ENCODE peak calls at places on chromosomes 4 and X, in six cellular contexts. Y is nephron progenitor cell, T is epithelial cell of proximal tubule, P is left lung, U is body of pancreas, G is ovary. C is an unnamed sample.

GRCh38 chr4:84496356-84497219 is 2.5 kb downstream of the NKX6-1 start:
- DNase-seq in Y (peak), T (no peak), P (peak), U (peak), G (no peak), C (no peak)

GRCh38 chr4:173538903-173539445 is 8.9 kb upstream of the HAND2 start:
- DNase-seq in Y (peak), T (no peak), P (no peak), U (no peak), G (no peak), C (no peak)

GRCh38 chr4:61828960-61829359 is 628.8 kb downstream of the ADGRL3 start:
- DNase-seq in Y (no peak), T (no peak), P (no peak), U (no peak), G (no peak), C (no peak)

GRCh38 chr4:184911310-184911709 is 85.5 kb upstream of the ACSL1 start:
- DNase-seq in Y (no peak), T (no peak), P (no peak), U (peak), G (no peak), C (no peak)

GRCh38 chrX:108034725-108035124 is 10.1 kb upstream of the VSIG1 start:
- DNase-seq in Y (no peak), T (no peak), P (no peak), U (no peak), G (no peak), C (no peak)

GRCh38 chr4:118682928-118683327 is 2.3 kb upstream of the METTL14 start:
- DNase-seq in Y (no peak), T (no peak), P (no peak), U (no peak), G (no peak), C (no peak)

GRCh38 chrX:88202149-88202548 is 544.9 kb upstream of the CPXCR1 start:
- DNase-seq in Y (no peak), T (no peak), P (no peak), U (no peak), G (no peak), C (no peak)

GRCh38 chr4:17336524-17336941 is 175.4 kb downstream of the QDPR start:
- DNase-seq in Y (no peak), T (peak), P (no peak), U (no peak), G (peak), C (no peak)

GRCh38 chrX:112760697-112761096 is 79.9 kb downstream of the AMOT start:
- DNase-seq in Y (no peak), T (no peak), P (no peak), U (no peak), G (no peak), C (no peak)

GRCh38 chr4:79613269-79613995 is 205.4 kb upstream of the GK2 start:
- DNase-seq in Y (no peak), T (no peak), P (no peak), U (no peak), G (no peak), C (no peak)

GRCh38 chrX:83916525-83916924 is 55.6 kb downstream of the CYLC1 start:
- DNase-seq in Y (peak), T (no peak), P (no peak), U (no peak), G (no peak), C (peak)

GRCh38 chr4:65508169-65508568 is 162.1 kb downstream of the EPHA5 start:
- DNase-seq in Y (no peak), T (peak), P (no peak), U (no peak), G (no peak), C (no peak)

GRCh38 chr4:22237155-22237751 is 278.6 kb downstream of the ADGRA3 start:
- DNase-seq in Y (peak), T (no peak), P (peak), U (peak), G (no peak), C (peak)
- TF ChIP-seq CTCF in Y (peak), T (peak), P (no peak), U (peak), G (no peak), C (peak)

GRCh38 chr4:123554263-123554662 is 157.7 kb downstream of the SPRY1 start:
- DNase-seq in Y (no peak), T (no peak), P (no peak), U (no peak), G (no peak), C (no peak)
- TF ChIP-seq CTCF in Y (no peak), T (no peak), P (no peak), U (no peak), G (no peak), C (no peak)

DNA sequence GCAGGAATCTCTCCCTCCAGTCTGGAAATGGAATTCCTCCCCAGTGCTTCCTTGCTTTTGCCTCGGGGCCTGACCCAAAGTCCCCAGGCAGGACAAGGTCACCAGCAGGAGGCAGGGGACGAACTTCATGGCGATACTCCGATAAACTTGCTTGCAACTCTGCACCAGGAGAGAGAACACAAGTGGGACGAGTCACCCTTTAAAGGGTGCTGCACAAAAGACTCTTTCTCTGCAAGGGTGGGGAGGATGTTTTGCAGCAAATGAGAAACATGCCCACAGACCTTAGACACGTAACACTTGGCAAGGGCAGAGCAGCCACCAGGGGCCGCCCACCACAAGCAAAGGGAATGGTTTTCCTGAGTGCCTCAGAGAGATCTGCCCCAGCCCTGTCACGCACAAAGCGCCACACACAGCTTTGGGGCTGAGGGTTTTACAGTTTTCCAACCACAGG is at the start of gene FGFBP2:
- DNase-seq in Y (peak), T (no peak), P (no peak), U (peak), G (no peak), C (peak)
- TF ChIP-seq CTCF in Y (peak), T (peak), P (peak), U (no peak), G (no peak), C (peak)

GRCh38 chrX:31060013-31060412 is 11.8 kb downstream of the FTHL17 start:
- DNase-seq in Y (no peak), T (no peak), P (no peak), U (no peak), G (no peak), C (no peak)
- TF ChIP-seq CTCF in Y (no peak), T (no peak), P (no peak), U (no peak), G (no peak), C (no peak)

GRCh38 chr4:158065176-158065575 is 107.6 kb downstream of the GASK1B start:
- DNase-seq in Y (no peak), T (no peak), P (no peak), U (no peak), G (no peak), C (no peak)
- TF ChIP-seq CTCF in Y (no peak), T (peak), P (no peak), U (no peak), G (no peak), C (no peak)

GRCh38 chr4:26028793-26029511 is 114.9 kb downstream of the SMIM20 start:
- DNase-seq in Y (peak), T (no peak), P (peak), U (peak), G (peak), C (peak)
- TF ChIP-seq CTCF in Y (peak), T (peak), P (peak), U (peak), G (peak), C (peak)

DNA sequence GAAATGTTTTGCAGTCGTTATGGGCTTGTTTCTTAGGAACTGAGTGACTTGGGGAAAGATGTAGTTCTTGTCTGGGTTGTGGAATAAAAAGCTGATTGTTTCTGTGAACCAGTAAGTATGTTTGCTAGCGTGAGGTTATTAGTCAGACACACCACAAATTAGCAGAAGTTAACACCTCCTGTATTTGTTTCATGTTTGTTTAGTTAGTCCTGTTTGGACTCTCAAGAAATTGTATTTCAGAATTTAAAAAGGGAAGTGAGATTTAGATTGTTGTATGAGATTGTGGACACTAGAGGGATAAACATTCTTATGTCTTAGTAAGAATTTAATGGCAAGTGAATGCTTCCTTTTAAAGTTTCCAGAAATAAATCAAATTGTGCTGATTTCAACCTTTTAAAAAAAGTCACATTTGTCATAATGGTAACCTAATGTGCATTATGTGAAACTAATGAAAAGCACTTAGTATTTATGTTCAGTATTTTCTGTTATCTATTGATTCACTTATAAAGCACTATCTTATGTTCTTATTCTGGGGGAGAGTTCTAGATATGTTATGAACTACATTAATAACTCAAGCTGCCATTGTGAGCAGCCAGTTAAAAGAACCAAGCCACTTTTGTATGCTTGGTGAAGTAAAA is 25.6 kb downstream of the ATP10D start:
- DNase-seq in Y (no peak), T (peak), P (no peak), U (no peak), G (no peak), C (no peak)
- TF ChIP-seq CTCF in Y (no peak), T (no peak), P (no peak), U (no peak), G (no peak), C (peak)

GRCh38 chrX:74534569-74535038 is 79.8 kb downstream of the RLIM start:
- DNase-seq in Y (no peak), T (no peak), P (no peak), U (no peak), G (no peak), C (no peak)

GRCh38 chrX:74535633-74536141 is 78.7 kb downstream of the RLIM start:
- DNase-seq in Y (peak), T (no peak), P (peak), U (peak), G (peak), C (peak)

GRCh38 chrX:74535211-74535621 is 79.2 kb downstream of the RLIM start:
- DNase-seq in Y (peak), T (no peak), P (no peak), U (peak), G (peak), C (no peak)

GRCh38 chrX:74536142-74537010 is 78.0 kb downstream of the RLIM start:
- DNase-seq in Y (peak), T (no peak), P (peak), U (peak), G (peak), C (peak)

GRCh38 chrX:74537011-74537390 is 77.4 kb downstream of the RLIM start:
- DNase-seq in Y (no peak), T (no peak), P (no peak), U (peak), G (peak), C (no peak)
- TF ChIP-seq CTCF in Y (no peak), T (no peak), P (no peak), U (no peak), G (no peak), C (no peak)

GRCh38 chr4:2908686-2909085 is 54.5 kb downstream of the NOP14 start:
- DNase-seq in Y (no peak), T (no peak), P (no peak), U (no peak), G (no peak), C (no peak)

GRCh38 chr4:2907706-2908293 is 55.4 kb downstream of the NOP14 start:
- DNase-seq in Y (no peak), T (no peak), P (no peak), U (peak), G (no peak), C (no peak)

GRCh38 chr4:2911868-2912267 is 51.3 kb downstream of the NOP14 start:
- DNase-seq in Y (no peak), T (no peak), P (no peak), U (no peak), G (no peak), C (no peak)

GRCh38 chr4:2910409-2910808 is 52.8 kb downstream of the NOP14 start:
- DNase-seq in Y (no peak), T (no peak), P (no peak), U (no peak), G (no peak), C (no peak)

GRCh38 chr4:2909583-2909982 is 53.6 kb downstream of the NOP14 start:
- DNase-seq in Y (no peak), T (no peak), P (no peak), U (no peak), G (no peak), C (no peak)
- TF ChIP-seq CTCF in Y (no peak), T (no peak), P (no peak), U (no peak), G (no peak), C (peak)